ENCODE peak calls at places on chromosomes 6 and 20, in seven cellular contexts. I is IMR-90, B is HCT116, O is fibroblast of lung, P is MM.1S, U is hepatocyte, W is keratinocyte. Z is an unnamed sample.

GRCh38 chr6:157346371-157346770 is 23.1 kb upstream of the TMEM242 start:
- DNase-seq in P (no peak), I (no peak), U (no peak), O (peak), B (no peak), W (no peak), Z (no peak)

GRCh38 chr20:21509597-21510331 is 4.1 kb downstream of the NKX2-2 start:
- DNase-seq in W (no peak), U (no peak), I (peak), P (no peak), B (no peak), O (peak), Z (no peak)

GRCh38 chr6:35596448-35597442 is 84.0 kb upstream of the TULP1 start:
- DNase-seq in O (peak), W (no peak), U (peak), I (peak), P (no peak), B (peak), Z (no peak)

GRCh38 chr20:44683263-44684046 is 31.7 kb upstream of the CCN5 start:
- DNase-seq in U (peak), W (peak), B (peak), I (peak), O (no peak), P (peak), Z (peak)

GRCh38 chr20:1894471-1894950 is 696 bp upstream of the SIRPA start:
- DNase-seq in B (no peak), W (no peak), O (peak), U (peak), P (peak), I (peak), Z (peak)

GRCh38 chr6:145544031-145544430 is 191.3 kb downstream of the EPM2A start:
- DNase-seq in P (no peak), W (peak), U (peak), B (peak), O (peak), I (peak), Z (no peak)

GRCh38 chr20:38152175-38153010 is 12.7 kb downstream of the TGM2 start:
- DNase-seq in I (peak), W (no peak), O (peak), B (no peak), U (peak), P (no peak), Z (no peak)

GRCh38 chr20:63382551-63383300 is 21.6 kb upstream of the CHRNA4 start:
- DNase-seq in U (no peak), O (no peak), P (no peak), W (no peak), I (no peak), B (no peak), Z (no peak)

GRCh38 chr6:151679081-151679480 is 128.4 kb upstream of the ESR1 start:
- DNase-seq in B (no peak), I (peak), P (no peak), W (no peak), U (no peak), O (peak), Z (no peak)

GRCh38 chr6:33411632-33412005 is 805 bp downstream of the PHF1 start:
- DNase-seq in P (no peak), U (no peak), O (no peak), B (no peak), I (no peak), W (no peak), Z (no peak)

GRCh38 chr6:33407132-33407718 is 3.6 kb upstream of the PHF1 start:
- DNase-seq in W (no peak), O (peak), U (no peak), I (peak), B (no peak), P (no peak), Z (no peak)

GRCh38 chr6:33410711-33411631 is at the start of gene PHF1:
- DNase-seq in O (peak), U (peak), P (no peak), I (peak), B (peak), W (no peak), Z (peak)

GRCh38 chr6:33412140-33413009 is 1.6 kb downstream of the PHF1 start:
- DNase-seq in B (no peak), W (no peak), U (no peak), O (no peak), P (no peak), I (no peak), Z (no peak)

DNA sequence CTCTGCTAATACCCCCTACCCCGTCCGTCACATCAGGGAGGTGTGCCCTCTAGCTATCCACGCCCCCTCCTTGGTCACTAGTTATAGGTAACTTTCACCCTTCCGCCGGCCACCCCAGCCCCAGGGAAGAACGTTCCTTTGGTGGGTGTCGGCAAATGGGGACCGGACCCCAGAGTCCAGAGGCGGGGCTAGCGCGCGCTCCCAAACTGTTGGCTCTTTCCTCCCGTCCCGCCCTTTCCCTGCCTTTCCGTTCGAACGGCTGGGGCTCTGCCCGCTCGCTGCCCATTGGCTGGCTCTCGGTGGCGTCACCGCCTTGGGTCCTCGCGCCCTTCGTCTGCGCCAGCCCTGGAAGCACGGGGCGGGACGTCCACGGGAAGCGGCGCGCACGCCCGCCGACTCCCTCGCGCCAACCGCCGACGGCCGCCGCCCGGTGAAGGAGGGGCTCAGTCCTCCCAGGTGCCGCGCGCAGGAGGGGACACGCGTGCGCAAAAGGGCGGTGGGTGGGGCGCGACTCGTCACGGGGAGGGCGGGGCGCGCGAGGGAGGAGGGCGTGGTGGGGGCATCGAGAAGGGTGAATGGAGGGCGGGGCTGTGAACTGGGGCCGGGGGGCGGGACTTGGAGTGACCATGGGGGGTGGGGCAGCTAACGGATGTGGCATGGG is 634 bp upstream of the PHF1 start:
- DNase-seq in I (peak), W (peak), U (peak), P (peak), O (peak), B (peak), Z (peak)
- H2AFZ ChIP-seq in I (peak), W (peak), U (peak), P (peak), O (peak), B (no peak), Z (peak)

GRCh38 chr20:51159303-51159702 is 136.4 kb upstream of the KCNG1 start:
- DNase-seq in U (no peak), P (no peak), O (no peak), I (no peak), B (no peak), W (no peak), Z (no peak)

GRCh38 chr20:51158226-51158625 is 135.3 kb upstream of the KCNG1 start:
- DNase-seq in B (no peak), W (no peak), P (no peak), U (no peak), I (no peak), O (no peak), Z (no peak)

GRCh38 chr20:51160011-51160410 is 137.1 kb upstream of the KCNG1 start:
- DNase-seq in W (no peak), B (no peak), I (no peak), U (no peak), O (no peak), P (no peak), Z (no peak)

GRCh38 chr20:51162015-51162414 is 139.1 kb upstream of the KCNG1 start:
- DNase-seq in U (no peak), I (no peak), B (no peak), P (no peak), W (no peak), O (no peak), Z (no peak)

GRCh38 chr20:51160821-51161220 is 137.9 kb upstream of the KCNG1 start:
- DNase-seq in P (no peak), I (no peak), U (no peak), W (no peak), O (no peak), B (no peak), Z (no peak)
- H3K4me2 ChIP-seq in P (no peak), I (no peak), U (no peak), W (no peak), O (no peak), B (no peak), Z (no peak)

DNA sequence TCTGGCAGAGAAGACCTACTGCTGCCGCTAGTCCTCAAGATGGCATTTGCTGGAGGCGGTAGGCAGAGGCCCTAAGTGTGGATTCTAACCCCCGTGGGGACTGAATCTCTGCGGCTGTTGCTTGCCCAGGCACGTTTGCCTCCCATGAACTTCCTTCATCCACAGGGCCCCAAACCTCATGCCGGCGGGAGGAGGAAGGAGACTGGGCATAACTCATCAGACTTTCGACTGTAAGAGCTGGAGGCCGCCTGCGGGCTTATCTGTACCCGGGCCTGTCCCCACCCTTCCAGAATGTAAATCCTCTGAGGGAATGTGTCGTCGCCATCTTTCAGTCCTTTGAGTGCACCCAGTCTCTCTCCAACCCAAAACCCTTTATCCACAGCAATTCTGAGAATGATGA is 990 bp downstream of the ZFP57 start:
- DNase-seq in W (peak), U (no peak), I (no peak), B (no peak), O (no peak), P (no peak), Z (no peak)
- H2AFZ ChIP-seq in W (peak), U (no peak), I (no peak), B (no peak), O (no peak), P (no peak), Z (no peak)

DNA sequence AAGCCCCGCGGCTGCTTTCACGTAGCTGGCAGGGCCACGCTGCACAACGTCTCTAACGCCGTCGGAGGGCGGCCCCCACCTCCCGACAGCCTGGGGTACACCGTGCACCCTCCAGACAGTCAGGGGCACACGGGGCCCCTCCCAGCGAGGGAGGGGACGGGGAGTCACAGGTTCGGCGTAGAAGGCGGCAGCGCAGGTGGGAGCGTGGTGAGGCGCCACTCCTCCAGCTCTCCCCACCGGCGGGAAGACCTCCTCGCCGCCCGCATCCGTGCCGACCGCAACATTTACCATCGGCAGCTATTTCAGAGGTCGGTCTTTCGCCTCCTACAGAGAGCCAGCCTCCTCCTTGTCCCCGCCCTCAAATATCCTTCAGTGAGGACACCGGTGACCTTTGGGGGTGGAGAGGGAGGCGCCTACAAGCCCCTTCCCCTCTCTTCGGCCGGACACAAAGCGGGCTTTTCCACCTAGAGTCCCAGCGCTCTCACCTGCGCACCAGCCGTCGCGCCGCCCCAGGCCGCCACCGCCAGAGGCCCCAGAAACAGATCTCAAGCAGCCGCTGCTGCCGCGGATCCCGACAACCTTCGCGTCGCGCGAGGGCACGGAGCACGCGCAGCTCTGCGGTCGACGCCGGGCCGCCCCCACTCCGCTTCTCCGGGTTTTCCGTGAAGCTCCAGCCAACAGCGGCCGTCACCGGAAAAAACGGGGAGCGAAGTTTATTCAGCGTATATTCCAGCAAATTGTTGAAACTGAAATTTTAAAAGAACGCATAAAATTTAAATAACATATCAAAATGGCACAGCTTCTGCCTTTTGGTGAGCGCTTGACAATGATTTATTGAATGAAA is at the start of gene MKKS:
- DNase-seq in I (peak), O (peak), B (peak), P (peak), U (peak), W (no peak), Z (peak)
- H3K4me2 ChIP-seq in I (peak), O (peak), B (peak), P (peak), U (peak), W (peak), Z (peak)

Z was measured in DND-41.